ENCODE peak calls at places on chromosomes 5 and 9, in seven cellular contexts. V is BJ, I is Peyer's patch, K is HCT116, S is LNCaP clone FGC, Z is AG04450, H is heart left ventricle. U is an unnamed sample.

GRCh38 chr5:39880985-39881384 is 456.2 kb upstream of the DAB2 start:
- DNase-seq in S (no peak), K (no peak), V (no peak), I (no peak), H (no peak), Z (no peak), U (no peak)

GRCh38 chr9:7172445-7173115 is 414.8 kb downstream of the KDM4C start:
- DNase-seq in I (no peak), H (no peak), V (no peak), Z (no peak), K (no peak), S (no peak), U (no peak)

GRCh38 chr9:132451276-132451675 is 41.3 kb downstream of the CFAP77 start:
- DNase-seq in S (no peak), H (no peak), Z (no peak), V (no peak), I (no peak), K (no peak), U (no peak)

GRCh38 chr9:38018964-38019602 is 49.9 kb downstream of the SHB start:
- DNase-seq in H (no peak), V (no peak), Z (peak; percentile 49), K (no peak), I (no peak), S (peak; percentile 60), U (no peak)

GRCh38 chr9:12809720-12810119 is 34.9 kb downstream of the LURAP1L start:
- DNase-seq in I (no peak), Z (no peak), S (no peak), H (no peak), K (no peak), V (no peak), U (no peak)

GRCh38 chr9:85237478-85237877 is 504.3 kb downstream of the AGTPBP1 start:
- DNase-seq in Z (no peak), V (no peak), K (no peak), S (no peak), H (no peak), I (no peak), U (no peak)

GRCh38 chr5:55544341-55544740 is 9.6 kb upstream of the PLPP1 start:
- DNase-seq in V (no peak), I (no peak), K (no peak), S (no peak), H (no peak), Z (no peak), U (no peak)

GRCh38 chr5:75192804-75193203 is 43.9 kb downstream of the ANKRD31 start:
- DNase-seq in I (no peak), V (no peak), K (no peak), Z (no peak), H (no peak), S (no peak), U (no peak)

GRCh38 chr5:66129184-66129583 is 14.9 kb upstream of the SREK1 start:
- DNase-seq in Z (no peak), S (no peak), K (no peak), V (no peak), I (no peak), H (no peak), U (no peak)

GRCh38 chr5:56815657-56816545 is 552 bp downstream of the MAP3K1 start:
- DNase-seq in K (no peak), V (no peak), Z (no peak), H (peak; percentile 78), S (no peak), I (peak; percentile 70), U (no peak)

GRCh38 chr5:59999056-59999455 is 105.5 kb upstream of the PDE4D start:
- DNase-seq in I (no peak), V (peak; percentile 34), H (no peak), K (no peak), S (no peak), Z (no peak), U (no peak)

GRCh38 chr9:135247174-135247930 is 159.9 kb downstream of the OLFM1 start:
- DNase-seq in K (no peak), V (no peak), S (peak; percentile 22), I (no peak), H (peak; percentile 57), Z (no peak), U (no peak)

GRCh38 chr9:107177857-107178256 is 105.2 kb upstream of the RAD23B start:
- DNase-seq in I (peak; percentile 74), K (no peak), V (no peak), Z (no peak), H (no peak), S (no peak), U (no peak)

GRCh38 chr9:4762108-4762888 is 21.3 kb upstream of the AK3 start:
- DNase-seq in H (no peak), S (peak; percentile 79), I (peak; percentile 95), K (peak; percentile 78), V (no peak), Z (peak; percentile 44), U (peak; percentile 32)

GRCh38 chr9:113593682-113594281 is 130.3 kb downstream of the RGS3 start:
- DNase-seq in V (peak; percentile 97), H (peak; percentile 95), Z (peak; percentile 91), K (peak; percentile 49), I (peak; percentile 77), S (no peak), U (peak; percentile 87)

GRCh38 chr9:107024193-107024592 is 161.2 kb downstream of the ZNF462 start:
- DNase-seq in Z (no peak), V (no peak), H (no peak), I (no peak), K (no peak), S (no peak), U (no peak)

GRCh38 chr5:30838936-30839511 is 354.5 kb upstream of the CDH6 start:
- DNase-seq in K (no peak), H (no peak), V (no peak), I (no peak), Z (no peak), S (no peak), U (no peak)

GRCh38 chr9:127779136-127779981 is 893 bp upstream of the SH2D3C start:
- DNase-seq in I (peak; percentile 87), K (no peak), Z (no peak), H (no peak), V (no peak), S (no peak), U (no peak)

DNA sequence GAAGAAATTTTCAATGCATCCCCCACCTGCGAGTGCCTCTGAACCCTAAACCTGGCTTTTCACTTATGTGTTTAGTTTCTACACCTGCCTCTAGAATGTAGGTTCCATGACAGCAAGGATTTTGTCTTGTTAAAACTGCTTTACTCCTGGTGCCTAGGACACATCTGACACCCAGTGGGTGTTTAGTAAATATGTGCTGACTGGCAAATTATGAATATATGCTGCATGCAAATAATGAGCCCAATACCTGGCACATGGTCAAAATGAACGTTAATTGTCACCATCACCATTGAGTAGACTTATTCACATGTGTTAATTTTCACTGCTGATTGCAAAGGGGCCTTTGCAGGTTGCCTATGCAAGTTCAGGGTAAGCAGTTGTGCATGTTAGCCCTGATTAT is 249.9 kb upstream of the WWC1 start:
- DNase-seq in H (no peak), V (no peak), I (no peak), K (no peak), Z (no peak), S (no peak), U (no peak)
- TF ChIP-seq CTCF in H (no peak), V (no peak), I (no peak), K (no peak), Z (no peak), S (no peak), U (no peak)

GRCh38 chr5:135050244-135050767 is 16.3 kb upstream of the PITX1 start:
- DNase-seq in H (peak; percentile 54), K (no peak), Z (no peak), S (no peak), V (no peak), I (no peak), U (no peak)

GRCh38 chr5:135052511-135053145 is 18.6 kb upstream of the PITX1 start:
- DNase-seq in I (no peak), Z (no peak), S (no peak), K (no peak), V (no peak), H (no peak), U (no peak)

GRCh38 chr5:135051399-135051798 is 17.4 kb upstream of the PITX1 start:
- DNase-seq in V (no peak), S (no peak), Z (no peak), K (no peak), H (no peak), I (no peak), U (no peak)

GRCh38 chr5:135053278-135053677 is 19.2 kb upstream of the PITX1 start:
- DNase-seq in H (no peak), Z (no peak), S (no peak), V (no peak), I (peak; percentile 83), K (no peak), U (no peak)

DNA sequence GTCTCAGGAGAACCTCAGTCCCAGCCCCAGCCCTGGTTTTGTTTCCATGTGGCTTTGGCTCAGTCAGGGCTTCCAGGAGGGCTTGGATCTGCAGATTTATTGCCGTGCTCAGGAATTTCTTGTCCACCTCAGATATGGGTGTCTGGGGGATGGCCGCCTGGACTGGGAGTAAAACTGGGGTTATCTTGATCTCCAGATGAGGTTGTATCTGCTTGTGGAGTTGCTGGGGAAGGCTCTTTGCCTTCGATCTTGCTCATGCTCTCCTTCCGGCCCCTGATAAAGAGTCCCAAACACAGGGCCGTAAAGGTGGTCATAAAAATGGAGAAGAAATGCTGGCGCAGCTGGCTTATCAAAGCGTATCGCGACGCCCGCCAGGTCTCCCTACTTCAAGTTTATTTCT is 17.8 kb upstream of the PITX1 start:
- DNase-seq in S (no peak), V (no peak), H (no peak), I (no peak), Z (no peak), K (no peak), U (no peak)
- TF ChIP-seq CTCF in S (no peak), V (no peak), H (no peak), I (no peak), Z (no peak), K (no peak), U (no peak)

GRCh38 chr9:18060304-18060934 is 413.5 kb upstream of the ADAMTSL1 start:
- DNase-seq in V (no peak), K (no peak), Z (no peak), H (no peak), S (no peak), I (no peak), U (no peak)
- TF ChIP-seq CTCF in V (peak; percentile 17), K (no peak), Z (peak; percentile 27), H (peak; percentile 13), S (peak; percentile 20), I (peak; percentile 49), U (no peak)

DNA sequence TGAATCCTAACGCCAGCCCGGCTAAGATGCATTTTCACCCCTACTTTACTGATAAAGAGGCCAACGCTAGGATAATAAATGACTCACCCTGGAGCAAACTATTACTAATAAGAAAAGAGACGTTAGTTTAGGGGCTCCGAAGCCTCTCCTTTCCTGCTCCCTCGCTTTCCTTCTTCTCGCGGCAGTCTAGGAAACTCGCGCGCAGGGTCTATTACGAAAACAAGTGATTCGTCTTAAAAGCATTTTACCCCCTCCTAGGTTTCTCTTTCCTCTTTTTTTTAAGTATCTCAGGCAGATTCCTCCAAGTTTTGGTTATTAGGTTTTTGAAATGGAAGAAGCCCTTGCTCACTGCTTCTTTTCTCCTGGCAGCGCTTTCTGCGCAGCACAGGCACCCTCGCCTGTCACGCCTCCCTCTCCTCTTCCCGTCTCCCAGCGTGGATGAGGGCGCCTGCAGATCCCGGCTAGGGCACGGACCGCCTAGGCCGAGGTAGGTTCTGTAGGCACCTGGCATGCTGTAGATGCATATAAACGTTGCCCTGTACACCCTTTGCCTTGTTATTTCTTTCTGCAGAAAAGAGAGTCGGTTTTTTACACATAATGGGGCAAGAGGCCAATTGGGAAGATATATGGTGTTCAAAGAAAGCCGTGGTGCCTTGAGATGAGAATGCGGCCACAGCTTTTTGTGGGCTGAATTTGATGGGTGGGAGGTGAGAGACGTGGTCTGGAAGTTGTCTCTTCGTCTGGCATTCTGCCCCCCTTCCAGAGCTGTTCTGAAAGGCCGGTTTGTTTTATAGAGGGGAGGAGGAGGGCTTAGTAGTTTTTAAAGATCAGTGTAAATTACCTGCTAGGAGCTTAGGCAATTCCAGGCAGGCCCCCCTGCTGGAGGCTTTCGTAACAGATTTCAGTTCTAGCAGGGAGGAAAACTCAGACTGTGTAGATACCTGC is 981 bp downstream of the GCNT1 start:
- DNase-seq in K (peak; percentile 35), H (no peak), V (no peak), Z (no peak), I (peak; percentile 65), S (peak; percentile 48), U (no peak)
- TF ChIP-seq CTCF in K (peak; percentile 56), H (peak; percentile 17), V (peak; percentile 45), Z (peak; percentile 55), I (peak; percentile 41), S (peak; percentile 34), U (peak; percentile 41)

U was measured in Panc1.